ENCODE peak calls at places on chromosomes 6 and 20, in nine cellular contexts. I, U, Q, L, D, S, V, T and Z are unnamed samples.

GRCh38 chr20:12217382-12217781 is 299.7 kb downstream of the BTBD3 start:
- DNase-seq in I (peak), U (no peak), D (no peak), V (no peak), Q (no peak), L (no peak), S (no peak), T (no peak), Z (no peak)

GRCh38 chr6:1080453-1081328 is 231.2 kb upstream of the FOXQ1 start:
- DNase-seq in V (no peak), I (no peak), Q (no peak), L (peak), D (no peak), T (no peak), U (no peak), S (no peak), Z (no peak)

GRCh38 chr6:109336221-109336955 is 45.9 kb downstream of the CD164 start:
- DNase-seq in U (no peak), S (no peak), D (peak), T (no peak), V (no peak), I (no peak), L (peak), Q (no peak), Z (no peak)

GRCh38 chr6:117910549-117910948 is 3.5 kb downstream of the SLC35F1 start:
- DNase-seq in U (no peak), V (no peak), I (peak), S (peak), T (no peak), D (no peak), Q (no peak), L (no peak), Z (no peak)

GRCh38 chr6:156024339-156024738 is 568.7 kb upstream of the NOX3 start:
- DNase-seq in S (no peak), Q (no peak), L (no peak), D (no peak), V (no peak), I (no peak), T (no peak), U (no peak), Z (no peak)

GRCh38 chr6:68915591-68915990 is 280.5 kb downstream of the ADGRB3 start:
- DNase-seq in U (no peak), I (no peak), D (no peak), L (no peak), S (no peak), T (no peak), V (no peak), Q (no peak), Z (no peak)

GRCh38 chr20:47544240-47544639 is 42.6 kb downstream of the NCOA3 start:
- DNase-seq in V (no peak), U (no peak), T (no peak), S (no peak), L (no peak), D (no peak), Q (no peak), I (no peak), Z (no peak)

GRCh38 chr6:119957195-119957594 is 607.6 kb upstream of the MAN1A1 start:
- DNase-seq in U (no peak), S (no peak), L (no peak), V (no peak), T (no peak), I (no peak), D (no peak), Q (peak), Z (no peak)

GRCh38 chr6:28393912-28394662 is 5.5 kb downstream of the ZSCAN12 start:
- DNase-seq in U (no peak), L (no peak), V (no peak), D (no peak), I (peak), S (no peak), T (peak), Q (no peak), Z (no peak)

GRCh38 chr6:24744911-24745310 is 26.0 kb upstream of the C6orf62 start:
- DNase-seq in D (no peak), U (no peak), V (no peak), T (no peak), I (no peak), L (no peak), Q (no peak), S (no peak), Z (no peak)

GRCh38 chr6:56393615-56394612 is 146.5 kb upstream of the COL21A1 start:
- DNase-seq in Q (no peak), V (no peak), S (no peak), D (no peak), I (no peak), U (no peak), T (no peak), L (no peak), Z (no peak)

GRCh38 chr20:31595654-31596411 is 9.3 kb upstream of the ID1 start:
- DNase-seq in S (no peak), I (no peak), L (peak), D (peak), T (no peak), V (peak), Q (peak), U (no peak), Z (peak)

GRCh38 chr20:38892091-38892981 is 33.9 kb upstream of the FAM83D start:
- DNase-seq in U (no peak), T (no peak), L (no peak), Q (no peak), I (no peak), D (no peak), V (no peak), S (no peak), Z (no peak)

GRCh38 chr6:89371849-89372505 is 19.5 kb upstream of the UBE2J1 start:
- DNase-seq in U (peak), L (peak), D (peak), Q (peak), I (peak), T (peak), V (peak), S (no peak), Z (peak)

GRCh38 chr6:53565886-53566285 is 21.0 kb upstream of the GCLC start:
- DNase-seq in V (no peak), Q (no peak), S (no peak), L (no peak), D (no peak), I (no peak), T (no peak), U (no peak), Z (no peak)

GRCh38 chr6:143549630-143550268 is 38.2 kb upstream of the FUCA2 start:
- DNase-seq in L (no peak), T (no peak), D (no peak), V (no peak), U (no peak), S (no peak), I (no peak), Q (no peak), Z (no peak)

DNA sequence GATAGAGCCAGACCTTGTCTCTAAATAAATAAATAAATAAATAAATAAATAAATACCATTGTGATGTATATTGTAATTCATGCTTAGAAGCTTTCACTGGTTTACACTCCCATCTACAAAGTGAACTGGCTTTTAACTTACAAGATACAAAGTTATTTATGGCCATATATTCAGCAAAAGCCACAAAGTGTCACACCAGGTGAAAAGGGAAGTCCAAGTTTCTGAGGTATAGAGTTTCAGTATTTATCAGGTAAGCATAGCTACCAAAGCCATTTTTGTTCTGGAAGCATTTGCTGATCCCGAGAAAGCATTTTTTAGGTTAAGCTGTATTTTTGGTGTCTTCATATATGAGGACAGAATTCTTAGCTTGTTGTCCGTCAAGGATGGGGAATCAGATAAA is 22.1 kb upstream of the PKIG start:
- DNase-seq in Q (no peak), U (no peak), S (no peak), D (no peak), L (no peak), I (no peak), T (no peak), V (no peak), Z (no peak)
- H3K27ac ChIP-seq in Q (no peak), U (no peak), S (no peak), D (no peak), L (no peak), I (no peak), T (no peak), V (no peak), Z (no peak)

DNA sequence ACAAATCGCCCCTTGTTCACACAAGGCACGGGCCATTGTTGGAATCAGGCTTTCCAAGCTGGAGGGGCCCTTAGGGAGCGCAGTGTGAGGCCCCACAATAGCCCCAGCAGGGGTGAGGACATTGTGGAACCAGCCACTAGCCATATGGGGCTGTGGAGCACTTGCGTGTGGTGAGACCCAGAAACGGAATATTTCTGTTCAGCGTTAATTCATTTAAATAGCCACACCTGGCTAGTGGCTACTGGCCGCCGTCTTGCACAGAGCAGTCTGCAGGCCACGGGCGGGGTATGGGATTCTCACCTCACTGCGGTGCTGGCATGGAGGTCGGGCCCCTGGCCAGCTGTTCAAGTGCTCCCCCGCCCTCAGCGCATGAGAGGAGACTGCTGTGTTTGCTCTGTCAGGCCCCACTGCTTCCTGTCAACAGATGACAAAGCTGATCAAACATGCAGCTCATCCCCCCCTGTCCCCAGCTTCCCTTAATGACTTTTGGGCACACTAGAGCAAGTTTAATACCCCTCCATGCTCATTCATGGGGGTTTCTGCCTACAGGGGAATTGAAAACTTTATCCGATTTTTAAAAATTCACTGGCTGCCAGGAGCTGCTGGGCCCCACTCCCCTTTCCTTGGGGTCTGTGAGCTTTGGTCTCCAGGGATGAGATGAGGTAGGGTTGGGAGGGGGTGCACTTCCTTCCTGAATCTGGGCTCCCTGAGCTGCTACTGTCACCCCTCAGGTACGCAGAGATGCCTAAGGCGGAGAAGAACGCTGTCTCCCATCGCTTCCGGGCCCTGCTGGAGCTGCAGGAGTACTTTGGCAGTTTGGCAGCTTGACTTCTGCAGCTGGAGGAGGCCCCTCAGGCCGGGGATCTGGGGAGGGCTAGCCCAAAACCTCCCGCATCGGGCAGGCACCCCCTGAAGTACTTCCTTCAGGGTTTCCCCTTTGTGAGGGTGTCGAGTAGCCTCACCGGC is 13.6 kb downstream of the ITPA start:
- DNase-seq in U (no peak), T (peak), S (no peak), L (no peak), V (peak), Q (no peak), D (no peak), I (no peak), Z (no peak)
- H3K27ac ChIP-seq in U (peak), T (peak), S (no peak), L (no peak), V (peak), Q (no peak), D (peak), I (no peak), Z (no peak)

GRCh38 chr6:134466751-134467525 is 149.0 kb upstream of the SGK1 start:
- DNase-seq in U (no peak), S (no peak), L (no peak), Q (no peak), T (no peak), I (no peak), D (peak), V (no peak), Z (no peak)
- H3K27ac ChIP-seq in U (peak), S (no peak), L (peak), Q (no peak), T (no peak), I (no peak), D (peak), V (peak), Z (no peak)

GRCh38 chr20:19897891-19898290 is 119.3 kb upstream of the NAA20 start:
- DNase-seq in U (no peak), L (no peak), T (no peak), Q (no peak), V (no peak), S (no peak), I (no peak), D (no peak), Z (no peak)
- H3K27ac ChIP-seq in U (no peak), L (no peak), T (no peak), Q (no peak), V (no peak), S (no peak), I (no peak), D (no peak), Z (no peak)